ENCODE peak calls at places on chromosome 16, in five cellular contexts. N, F, P, I and R are unnamed samples.

GRCh38 chr16:48117217-48118105 is 38.3 kb downstream of the ABCC12 start:
- DNase-seq in N (no peak), F (peak), P (no peak), I (peak), R (no peak)

GRCh38 chr16:6633441-6633840 is 699.2 kb upstream of the RBFOX1 start:
- DNase-seq in N (no peak), F (no peak), P (no peak), I (no peak), R (peak)

GRCh38 chr16:3518292-3518982 is 17.6 kb downstream of the CLUAP1 start:
- DNase-seq in N (no peak), F (no peak), P (no peak), I (no peak), R (no peak)

GRCh38 chr16:46848768-46849764 is 18.1 kb upstream of the C16orf87 start:
- DNase-seq in N (no peak), F (no peak), P (no peak), I (no peak), R (no peak)

GRCh38 chr16:73432794-73433455 is 385.0 kb upstream of the ZFHX3 start:
- DNase-seq in N (no peak), F (no peak), P (no peak), I (no peak), R (no peak)

GRCh38 chr16:11306997-11307638 is 26.0 kb upstream of the PRM1 start:
- DNase-seq in N (no peak), F (no peak), P (no peak), I (no peak), R (no peak)

GRCh38 chr16:22923491-22923890 is 109.5 kb downstream of the HS3ST2 start:
- DNase-seq in N (no peak), F (no peak), P (no peak), I (no peak), R (no peak)

GRCh38 chr16:681746-682427 is 1.7 kb downstream of the STUB1 start:
- DNase-seq in N (no peak), F (no peak), P (no peak), I (no peak), R (no peak)

GRCh38 chr16:59047114-59047513 is 313.0 kb upstream of the GOT2 start:
- DNase-seq in N (no peak), F (no peak), P (no peak), I (peak), R (no peak)

GRCh38 chr16:1871974-1872635 is at the start of gene MEIOB:
- DNase-seq in N (no peak), F (peak), P (no peak), I (peak), R (no peak)

GRCh38 chr16:30992931-30993816 is 8.2 kb downstream of the HSD3B7 start:
- DNase-seq in N (no peak), F (no peak), P (no peak), I (no peak), R (no peak)

GRCh38 chr16:69003500-69003899 is 102.0 kb upstream of the HAS3 start:
- DNase-seq in N (no peak), F (no peak), P (no peak), I (peak), R (no peak)

GRCh38 chr16:2531696-2532493 is 687 bp upstream of the CEMP1 start:
- DNase-seq in N (peak), F (peak), P (peak), I (peak), R (peak)

GRCh38 chr16:4123617-4124300 is 7.5 kb upstream of the ADCY9 start:
- DNase-seq in N (no peak), F (no peak), P (no peak), I (no peak), R (no peak)

GRCh38 chr16:29816694-29817441 is 916 bp downstream of the PAGR1 start:
- DNase-seq in N (peak), F (peak), P (no peak), I (peak), R (peak)

GRCh38 chr16:60041671-60042070 is 1307.6 kb upstream of the GOT2 start:
- DNase-seq in N (no peak), F (no peak), P (no peak), I (no peak), R (no peak)

GRCh38 chr16:11587643-11588247 is 1.0 kb upstream of the LITAF start:
- DNase-seq in N (no peak), F (no peak), P (no peak), I (peak), R (no peak)

GRCh38 chr16:46886764-46887523 is 2.8 kb downstream of the GPT2 start:
- DNase-seq in N (no peak), F (no peak), P (no peak), I (no peak), R (no peak)

GRCh38 chr16:83113317-83113716 is 486.5 kb downstream of the CDH13 start:
- DNase-seq in N (no peak), F (no peak), P (no peak), I (peak), R (no peak)

GRCh38 chr16:30951785-30952184 is 2.9 kb downstream of the ORAI3 start:
- DNase-seq in N (peak), F (peak), P (no peak), I (no peak), R (peak)

GRCh38 chr16:4663756-4664465 is 29.5 kb upstream of the NUDT16L1 start:
- DNase-seq in N (peak), F (peak), P (no peak), I (no peak), R (no peak)

GRCh38 chr16:57252148-57252721 is 7.2 kb downstream of the ARL2BP start:
- DNase-seq in N (no peak), F (no peak), P (no peak), I (no peak), R (no peak)

GRCh38 chr16:84143784-84144199 is 1.2 kb downstream of the HSDL1 start:
- DNase-seq in N (no peak), F (no peak), P (no peak), I (peak), R (no peak)

GRCh38 chr16:70402916-70403659 is 35.8 kb downstream of the ST3GAL2 start:
- DNase-seq in N (no peak), F (no peak), P (no peak), I (no peak), R (no peak)

GRCh38 chr16:2458887-2459646 is 842 bp upstream of the TEDC2 start:
- DNase-seq in N (no peak), F (no peak), P (no peak), I (peak), R (no peak)

GRCh38 chr16:77931058-77931457 is 91.3 kb upstream of the CLEC3A start:
- DNase-seq in N (no peak), F (no peak), P (no peak), I (no peak), R (no peak)

GRCh38 chr16:27444470-27444869 is 42.5 kb downstream of the IL21R start:
- DNase-seq in N (no peak), F (no peak), P (peak), I (no peak), R (no peak)

GRCh38 chr16:81600275-81600674 is 155.7 kb downstream of the CMIP start:
- DNase-seq in N (no peak), F (no peak), P (no peak), I (no peak), R (peak)

GRCh38 chr16:67959520-67959919 is 8.9 kb downstream of the SLC12A4 start:
- DNase-seq in N (no peak), F (peak), P (no peak), I (no peak), R (no peak)

GRCh38 chr16:57255686-57256415 is 10.8 kb downstream of the ARL2BP start:
- DNase-seq in N (peak), F (no peak), P (no peak), I (no peak), R (no peak)

GRCh38 chr16:16139061-16139460 is 84.2 kb downstream of the ABCC6 start:
- DNase-seq in N (no peak), F (no peak), P (no peak), I (no peak), R (no peak)

GRCh38 chr16:6297666-6298435 is 1034.8 kb upstream of the RBFOX1 start:
- DNase-seq in N (no peak), F (no peak), P (no peak), I (peak), R (no peak)

GRCh38 chr16:1773703-1774455 is 945 bp upstream of the MRPS34 start:
- DNase-seq in N (peak), F (peak), P (no peak), I (no peak), R (no peak)

GRCh38 chr16:63890072-63890471 is 1231.8 kb downstream of the CDH11 start:
- DNase-seq in N (no peak), F (no peak), P (no peak), I (no peak), R (peak)

GRCh38 chr16:85311741-85312140 is 199.5 kb upstream of the CIBAR2 start:
- DNase-seq in N (no peak), F (no peak), P (no peak), I (no peak), R (no peak)

GRCh38 chr16:85310868-85311585 is 198.8 kb upstream of the CIBAR2 start:
- DNase-seq in N (no peak), F (no peak), P (no peak), I (peak), R (no peak)

GRCh38 chr16:85307552-85308364 is 195.5 kb upstream of the CIBAR2 start:
- DNase-seq in N (no peak), F (no peak), P (no peak), I (no peak), R (no peak)

GRCh38 chr16:85308585-85309540 is 196.6 kb upstream of the CIBAR2 start:
- DNase-seq in N (no peak), F (no peak), P (no peak), I (no peak), R (no peak)

GRCh38 chr16:85309656-85310587 is 197.7 kb upstream of the CIBAR2 start:
- DNase-seq in N (no peak), F (peak), P (no peak), I (peak), R (no peak)
- TF ChIP-seq POLR2AphosphoS5 in N (no peak), F (no peak), P (no peak), I (no peak), R (peak)

GRCh38 chr16:75546293-75546692 is 9.8 kb downstream of the TMEM231 start:
- DNase-seq in N (no peak), F (no peak), P (no peak), I (no peak), R (no peak)

GRCh38 chr16:75555707-75556512 is at the start of gene TMEM231:
- DNase-seq in N (peak), F (peak), P (peak), I (peak), R (peak)

GRCh38 chr16:75555213-75555706 is 792 bp downstream of the TMEM231 start:
- DNase-seq in N (peak), F (peak), P (peak), I (peak), R (peak)

GRCh38 chr16:75552951-75553350 is 3.1 kb downstream of the TMEM231 start:
- DNase-seq in N (no peak), F (no peak), P (no peak), I (no peak), R (no peak)

DNA sequence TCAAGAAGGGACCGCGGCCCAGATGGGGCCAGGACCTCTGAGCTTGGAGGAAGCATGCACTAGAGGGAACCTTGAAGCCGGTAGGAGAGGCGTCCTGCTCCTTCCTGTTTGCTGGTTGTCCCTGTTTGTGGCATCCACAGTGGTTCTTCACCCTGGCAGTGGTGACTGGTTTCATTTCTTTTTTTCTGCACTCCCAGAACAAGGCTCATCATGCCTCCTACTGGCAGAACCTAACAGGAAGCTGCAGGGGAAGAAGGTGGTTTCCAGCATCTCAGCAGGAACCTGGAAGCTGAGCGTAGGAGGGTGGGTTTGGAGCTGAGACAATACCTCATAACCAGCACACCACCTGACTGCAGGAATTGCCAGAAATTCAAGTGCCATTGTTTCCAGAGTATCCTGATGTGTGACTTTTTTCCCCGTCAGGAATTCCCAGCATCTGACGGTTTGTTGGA is 5.8 kb downstream of the TMEM231 start:
- DNase-seq in N (peak), F (peak), P (no peak), I (peak), R (peak)
- TF ChIP-seq POLR2AphosphoS5 in N (peak), F (no peak), P (no peak), I (no peak), R (no peak)

GRCh38 chr16:18792836-18793433 is 2.8 kb upstream of the RPS15A start:
- DNase-seq in N (no peak), F (no peak), P (no peak), I (no peak), R (no peak)

GRCh38 chr16:18789515-18789849 is 652 bp downstream of the RPS15A start:
- DNase-seq in N (no peak), F (no peak), P (no peak), I (no peak), R (no peak)

GRCh38 chr16:18789850-18790706 is at the start of gene RPS15A:
- DNase-seq in N (peak), F (peak), P (peak), I (peak), R (peak)

GRCh38 chr16:18784917-18785623 is 5.1 kb downstream of the RPS15A start:
- DNase-seq in N (no peak), F (no peak), P (no peak), I (no peak), R (no peak)

GRCh38 chr16:18788828-18789514 is 1.2 kb downstream of the RPS15A start:
- DNase-seq in N (no peak), F (no peak), P (no peak), I (no peak), R (no peak)
- TF ChIP-seq POLR2AphosphoS5 in N (no peak), F (no peak), P (no peak), I (no peak), R (peak)

DNA sequence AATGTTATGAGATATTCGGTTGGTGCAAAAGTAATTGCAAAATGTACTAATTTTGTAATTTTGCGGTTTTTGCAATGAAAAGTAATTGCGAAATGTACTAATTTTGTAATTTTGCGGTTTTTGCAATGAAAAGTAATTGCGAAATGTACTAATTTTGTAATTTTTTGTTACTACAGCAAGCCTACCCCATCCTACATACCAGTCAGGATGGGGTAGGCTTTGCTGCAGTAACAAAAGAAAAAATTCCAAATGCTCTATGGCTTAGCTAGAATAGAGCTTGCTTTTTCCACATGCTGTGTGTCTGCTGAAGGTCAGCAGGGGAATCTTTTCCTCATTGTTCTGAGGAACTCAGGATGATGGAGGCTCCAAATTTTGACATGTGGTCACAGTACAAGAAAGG is 83.3 kb upstream of the GPRC5B start:
- DNase-seq in N (no peak), F (no peak), P (no peak), I (no peak), R (no peak)
- TF ChIP-seq POLR2AphosphoS5 in N (no peak), F (no peak), P (no peak), I (no peak), R (no peak)

DNA sequence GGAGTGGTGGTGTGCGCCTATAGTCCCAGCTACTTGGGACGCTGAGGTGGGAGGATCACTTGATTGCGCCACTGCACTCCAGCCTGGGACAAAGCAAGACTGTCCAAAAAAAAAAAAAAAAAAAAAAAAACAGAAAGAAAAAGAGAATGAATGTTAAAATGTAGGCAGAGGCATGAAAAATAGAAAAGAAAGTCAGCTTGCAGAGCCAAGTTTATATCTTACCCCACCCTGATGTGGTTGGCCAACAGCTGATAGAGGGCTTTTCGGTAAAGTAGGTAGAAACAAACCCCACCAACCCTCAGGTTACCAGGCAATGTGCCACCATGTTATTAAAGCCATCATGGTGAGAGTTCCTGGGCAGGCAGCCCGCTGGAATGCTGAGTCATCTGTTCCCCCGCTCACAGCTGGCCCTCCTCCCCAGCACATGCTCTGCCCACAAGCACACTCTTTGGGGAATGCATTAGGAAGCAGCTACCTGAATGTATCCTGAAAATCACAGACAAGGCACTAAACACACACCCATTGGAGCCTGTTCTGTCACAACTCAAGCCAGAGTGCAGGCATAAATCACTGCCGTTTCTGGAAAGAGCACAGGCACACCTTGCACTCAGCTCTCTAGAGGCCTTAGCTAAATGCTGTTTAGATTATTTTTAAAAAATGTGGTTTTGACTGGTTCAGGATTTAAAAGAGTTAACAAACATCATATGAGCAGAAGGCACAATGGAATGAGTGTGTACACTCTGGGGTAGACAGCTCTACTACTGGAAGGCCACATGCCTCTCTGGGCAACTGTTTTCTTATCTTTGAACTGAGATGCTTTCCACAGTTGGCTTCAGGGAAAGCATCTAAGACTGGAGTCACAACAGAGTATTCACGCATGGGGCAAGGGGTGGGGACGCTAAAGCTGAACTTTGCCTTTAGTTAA is 128.5 kb downstream of the PARN start:
- DNase-seq in N (peak), F (peak), P (peak), I (peak), R (peak)
- TF ChIP-seq POLR2AphosphoS5 in N (peak), F (peak), P (peak), I (no peak), R (peak)

GRCh38 chr16:54054237-54054780 is 232.3 kb downstream of the IRX3 start:
- DNase-seq in N (no peak), F (no peak), P (no peak), I (no peak), R (no peak)
- TF ChIP-seq POLR2AphosphoS5 in N (no peak), F (no peak), P (no peak), I (no peak), R (no peak)

GRCh38 chr16:87525352-87525751 is 32.5 kb upstream of the ZCCHC14 start:
- DNase-seq in N (no peak), F (no peak), P (no peak), I (no peak), R (no peak)
- TF ChIP-seq POLR2AphosphoS5 in N (no peak), F (no peak), P (no peak), I (no peak), R (no peak)

DNA sequence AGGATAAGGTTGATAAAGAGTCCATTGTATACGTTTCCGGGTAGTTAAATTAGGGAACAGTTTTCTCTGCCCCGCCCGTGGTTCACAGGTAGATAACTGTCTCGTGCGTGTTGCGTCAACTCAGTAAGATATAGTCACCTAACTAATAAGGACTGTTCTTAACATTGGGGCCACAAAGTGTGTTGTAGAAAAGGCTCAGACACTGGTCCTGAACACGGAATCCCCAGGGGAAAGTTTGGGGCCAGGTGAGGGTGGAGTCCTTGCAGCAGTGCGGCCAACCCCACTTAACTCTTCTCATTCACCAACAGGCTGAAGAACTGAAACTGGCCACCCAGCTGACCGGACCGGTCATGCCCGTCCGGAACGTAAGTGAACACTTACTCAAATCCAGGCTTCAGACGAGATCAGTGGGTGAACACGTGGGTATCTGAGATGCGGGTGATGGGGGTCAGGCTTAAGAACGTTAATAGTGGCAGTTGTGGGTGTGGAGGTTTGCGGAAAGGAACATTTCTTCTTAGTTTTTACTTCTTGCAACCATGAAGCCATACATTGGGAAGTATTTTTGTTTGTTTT is 1.6 kb downstream of the RPL13 start:
- DNase-seq in N (peak), F (peak), P (no peak), I (no peak), R (peak)
- TF ChIP-seq POLR2AphosphoS5 in N (no peak), F (no peak), P (no peak), I (peak), R (no peak)

GRCh38 chr16:26363581-26363980 is 671.8 kb downstream of the HS3ST4 start:
- DNase-seq in N (no peak), F (no peak), P (no peak), I (no peak), R (no peak)
- TF ChIP-seq POLR2AphosphoS5 in N (no peak), F (no peak), P (no peak), I (no peak), R (no peak)